ENCODE peak calls at places on chromosomes 7 and 10, in eight cellular contexts. T is NT2/D1, X is cerebellum, C is NCI-H2171 treated with DMSO at 0.1 percent for 48 hours, Q is brain microvascular endothelial cell, H is kidney epithelial cell, E is T follicular helper cell, M is globus pallidus. U is an unnamed sample.

GRCh38 chr10:36373424-36374096 is 731.5 kb upstream of the FZD8 start:
- DNase-seq in T (no peak), X (no peak), C (no peak), Q (no peak), H (no peak), E (no peak), M (no peak), U (no peak)

GRCh38 chr7:15836041-15836440 is 149.6 kb upstream of the MEOX2 start:
- DNase-seq in T (no peak), X (no peak), C (no peak), Q (peak; percentile 26), H (no peak), E (no peak), M (no peak), U (no peak)

GRCh38 chr7:123847868-123848267 is 2.9 kb downstream of the HYAL4 start:
- DNase-seq in T (no peak), X (no peak), C (no peak), Q (no peak), H (no peak), E (no peak), M (no peak), U (no peak)

GRCh38 chr7:134827889-134828288 is 48.5 kb downstream of the CALD1 start:
- DNase-seq in T (no peak), X (no peak), C (no peak), Q (peak; percentile 71), H (no peak), E (no peak), M (no peak), U (no peak)

GRCh38 chr7:98211676-98212531 is 665 bp downstream of the BHLHA15 start:
- DNase-seq in T (no peak), X (no peak), C (no peak), Q (no peak), H (no peak), E (no peak), M (no peak), U (no peak)

GRCh38 chr7:143906895-143907294 is 4.9 kb upstream of the TCAF1 start:
- DNase-seq in T (peak; percentile 61), X (no peak), C (no peak), Q (no peak), H (no peak), E (no peak), M (no peak), U (no peak)

GRCh38 chr7:136179829-136180721 is 202.9 kb upstream of the MTPN start:
- DNase-seq in T (no peak), X (no peak), C (no peak), Q (no peak), H (no peak), E (no peak), M (no peak), U (no peak)

GRCh38 chr7:123643495-123644428 is 11.9 kb upstream of the LMOD2 start:
- DNase-seq in T (peak; percentile 68), X (no peak), C (peak; percentile 72), Q (peak; percentile 49), H (peak; percentile 52), E (no peak), M (no peak), U (no peak)

U was measured in NCI-H446 treated with DMSO at 0.1 percent for 48 hours.